ENCODE peak calls at places on chromosomes 16 and 17, in eight cellular contexts. V is neural progenitor cell, O is right lobe of liver, D is A673, S is kidney epithelial cell, A is AG10803, F is upper lobe of right lung, X is AG04449. M is an unnamed sample.

GRCh38 chr16:53756329-53756996 is 52.5 kb downstream of the FTO start:
- DNase-seq in V (peak; percentile 86), O (no peak), D (no peak), S (peak; percentile 87), A (no peak), F (no peak), X (no peak), M (peak; percentile 52)

GRCh38 chr16:58086381-58087208 is 42.6 kb downstream of the CFAP20 start:
- DNase-seq in V (no peak), O (no peak), D (no peak), S (no peak), A (no peak), F (no peak), X (no peak), M (no peak)

GRCh38 chr16:86261379-86261778 is 248.9 kb upstream of the FOXF1 start:
- DNase-seq in V (no peak), O (no peak), D (peak; percentile 13), S (no peak), A (no peak), F (no peak), X (no peak), M (no peak)

GRCh38 chr17:28907052-28907438 is 4.2 kb upstream of the DHRS13 start:
- DNase-seq in V (no peak), O (no peak), D (no peak), S (no peak), A (no peak), F (no peak), X (no peak), M (no peak)

GRCh38 chr16:68786685-68787418 is 49.8 kb downstream of the CDH1 start:
- DNase-seq in V (no peak), O (peak; percentile 71), D (no peak), S (no peak), A (peak; percentile 84), F (no peak), X (no peak), M (peak; percentile 69)

GRCh38 chr16:48384305-48384981 is 770 bp downstream of the SIAH1 start:
- DNase-seq in V (peak; percentile 91), O (peak; percentile 79), D (peak; percentile 43), S (no peak), A (peak; percentile 46), F (peak; percentile 85), X (no peak), M (peak; percentile 67)

GRCh38 chr16:86966781-86967180 is 350.4 kb downstream of the C16orf95 start:
- DNase-seq in V (no peak), O (no peak), D (no peak), S (no peak), A (no peak), F (no peak), X (no peak), M (no peak)

GRCh38 chr16:49839462-49839825 is 16.5 kb downstream of the ZNF423 start:
- DNase-seq in V (no peak), O (no peak), D (no peak), S (no peak), A (no peak), F (no peak), X (no peak), M (no peak)

GRCh38 chr17:37824534-37825485 is 80.0 kb upstream of the HNF1B start:
- DNase-seq in V (no peak), O (peak; percentile 49), D (peak; percentile 18), S (peak; percentile 81), A (peak; percentile 81), F (no peak), X (no peak), M (peak; percentile 65)

GRCh38 chr17:73474370-73474988 is 162.7 kb upstream of the CDC42EP4 start:
- DNase-seq in V (no peak), O (no peak), D (peak; percentile 45), S (no peak), A (peak; percentile 39), F (peak; percentile 75), X (no peak), M (peak; percentile 69)

GRCh38 chr16:66904846-66905632 is 13.6 kb downstream of the CDH16 start:
- DNase-seq in V (no peak), O (no peak), D (no peak), S (no peak), A (no peak), F (no peak), X (no peak), M (peak; percentile 70)

GRCh38 chr17:80930335-80931040 is 61.2 kb upstream of the CHMP6 start:
- DNase-seq in V (no peak), O (no peak), D (no peak), S (no peak), A (no peak), F (no peak), X (no peak), M (no peak)

GRCh38 chr16:66521951-66522771 is 27.8 kb downstream of the TK2 start:
- DNase-seq in V (no peak), O (peak; percentile 67), D (no peak), S (peak; percentile 97), A (peak; percentile 64), F (peak; percentile 86), X (no peak), M (peak; percentile 57)

GRCh38 chr17:80294210-80294609 is 33.6 kb downstream of the RNF213 start:
- DNase-seq in V (no peak), O (no peak), D (no peak), S (no peak), A (no peak), F (no peak), X (no peak), M (no peak)

GRCh38 chr17:61416540-61417363 is 17.1 kb downstream of the TBX2 start:
- DNase-seq in V (peak; percentile 96), O (peak; percentile 86), D (peak; percentile 72), S (peak; percentile 47), A (peak; percentile 84), F (peak; percentile 92), X (no peak), M (peak; percentile 90)
- H3K4me3 ChIP-seq in V (peak overlapping the region; percentile 32), O (peak overlapping the region; percentile 12), D (no peak overlapping the region), S (no peak overlapping the region), A (peak overlapping the region; percentile 32), F (peak overlapping the region; percentile 11), X (peak overlapping the region; percentile 23), M (peak overlapping the region; percentile 30)

GRCh38 chr17:35142467-35142796 is 329 bp upstream of the NLE1 start:
- DNase-seq in V (no peak), O (no peak), D (no peak), S (no peak), A (no peak), F (no peak), X (no peak), M (no peak)

GRCh38 chr17:35144840-35145239 is 2.7 kb upstream of the NLE1 start:
- DNase-seq in V (no peak), O (no peak), D (no peak), S (no peak), A (no peak), F (no peak), X (no peak), M (no peak)

GRCh38 chr17:35146214-35146833 is 1.3 kb upstream of the UNC45B start:
- DNase-seq in V (no peak), O (no peak), D (no peak), S (no peak), A (no peak), F (no peak), X (no peak), M (no peak)

GRCh38 chr17:35138218-35138617 is 3.9 kb downstream of the NLE1 start:
- DNase-seq in V (no peak), O (no peak), D (no peak), S (no peak), A (no peak), F (no peak), X (no peak), M (no peak)

GRCh38 chr17:35141681-35142466 is at the start of gene NLE1:
- DNase-seq in V (peak; percentile 88), O (peak; percentile 85), D (peak; percentile 74), S (no peak), A (peak; percentile 83), F (peak; percentile 92), X (no peak), M (peak; percentile 65)
- TF ChIP-seq CTCF in V (peak; percentile 89), O (peak; percentile 90), D (peak; percentile 72), S (peak; percentile 97), A (peak; percentile 87), F (peak; percentile 93), X (peak; percentile 99), M (peak; percentile 78)

GRCh38 chr16:16021988-16022682 is 72.7 kb downstream of the ABCC1 start:
- DNase-seq in V (peak; percentile 54), O (peak; percentile 78), D (peak; percentile 70), S (peak; percentile 83), A (peak; percentile 95), F (peak; percentile 92), X (no peak), M (peak; percentile 96)

GRCh38 chr16:16021020-16021419 is 71.6 kb downstream of the ABCC1 start:
- DNase-seq in V (no peak), O (no peak), D (no peak), S (no peak), A (no peak), F (no peak), X (no peak), M (no peak)

GRCh38 chr16:16021646-16021987 is 72.2 kb downstream of the ABCC1 start:
- DNase-seq in V (no peak), O (no peak), D (no peak), S (no peak), A (no peak), F (no peak), X (no peak), M (no peak)

GRCh38 chr16:16020291-16020690 is 70.9 kb downstream of the ABCC1 start:
- DNase-seq in V (no peak), O (no peak), D (no peak), S (no peak), A (no peak), F (no peak), X (no peak), M (no peak)

DNA sequence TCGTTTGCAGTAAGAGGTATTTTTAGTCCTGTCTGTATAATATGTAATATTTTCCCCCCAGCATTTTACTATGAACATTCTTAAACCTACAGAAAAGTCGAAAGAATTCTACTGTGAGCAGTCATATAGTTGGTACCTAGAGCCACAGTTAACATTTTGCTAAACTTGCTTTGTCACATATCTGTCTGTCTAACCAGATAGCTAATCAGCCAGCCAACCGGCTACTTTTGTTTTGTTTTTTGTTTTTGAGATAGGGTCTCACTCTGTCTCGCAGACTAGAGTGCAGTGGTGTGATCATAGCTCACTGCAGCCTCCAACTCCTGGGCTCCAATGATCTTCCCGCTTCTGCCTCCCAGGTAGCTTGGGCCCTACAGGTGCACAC is 73.3 kb downstream of the ABCC1 start:
- DNase-seq in V (no peak), O (no peak), D (no peak), S (no peak), A (no peak), F (no peak), X (no peak), M (no peak)
- H3K4me3 ChIP-seq in V (no peak overlapping the region), O (no peak overlapping the region), D (no peak overlapping the region), S (no peak overlapping the region), A (no peak overlapping the region), F (no peak overlapping the region), X (no peak overlapping the region), M (no peak overlapping the region)

DNA sequence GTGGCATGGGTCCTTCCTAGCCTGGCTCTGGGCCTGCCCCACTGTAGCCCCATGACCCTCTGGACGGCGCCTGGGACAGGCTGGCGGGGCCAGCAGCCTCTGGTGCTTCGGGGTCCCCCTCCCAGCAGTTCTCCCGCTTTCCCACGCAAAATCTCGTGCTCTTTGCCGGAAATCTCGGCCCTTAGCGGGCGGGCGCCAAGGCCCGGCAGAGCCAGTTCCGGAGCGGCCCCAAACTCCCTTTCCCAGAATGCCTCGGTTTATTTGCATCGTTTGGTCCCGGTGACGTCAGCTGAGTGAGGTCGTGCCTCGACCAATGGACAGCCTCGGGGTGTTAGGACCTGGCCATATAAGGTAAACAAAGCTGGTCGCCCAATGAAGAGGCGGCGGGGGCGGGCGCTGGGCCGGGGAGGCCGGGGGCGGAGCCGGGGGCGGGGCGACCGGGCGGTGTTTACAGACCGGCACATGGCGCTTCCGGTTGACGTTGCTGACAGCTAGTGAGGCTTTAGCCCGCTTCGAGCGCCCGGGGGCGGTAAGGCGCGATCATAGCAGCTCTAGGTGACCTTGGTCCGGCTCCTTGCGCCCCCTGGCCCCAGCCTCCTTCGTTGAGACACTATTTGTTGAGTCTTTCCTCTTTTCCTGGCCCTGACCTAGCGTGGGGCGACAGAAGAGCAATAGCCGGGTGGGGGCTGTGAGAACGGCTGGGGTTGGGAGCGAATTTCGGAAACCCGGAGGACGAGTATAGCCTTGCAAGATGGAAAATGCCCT is 1.5 kb upstream of the UBALD1 start:
- DNase-seq in V (peak; percentile 100), O (peak; percentile 100), D (peak; percentile 100), S (peak; percentile 99), A (peak; percentile 100), F (peak; percentile 99), X (peak; percentile 97), M (peak; percentile 100)
- TF ChIP-seq CTCF in V (peak; percentile 59), O (peak; percentile 40), D (peak; percentile 43), S (peak; percentile 52), A (peak; percentile 37), F (peak; percentile 56), X (peak; percentile 56), M (peak; percentile 30)

M was measured in fibroblast of villous mesenchyme.